ENCODE peak calls at places on chromosomes 1 and 21, in five cellular contexts. G is activated naive CD4-positive, alpha-beta T cell; X is spleen; D is HFFc6; Y is stomach. M is an unnamed sample.

GRCh38 chr1:90357980-90358379 is 359.1 kb downstream of the BARHL2 start:
- DNase-seq in Y (no peak), D (no peak), X (no peak), G (no peak), M (no peak)

GRCh38 chr1:241825581-241825980 is 22.4 kb upstream of the EXO1 start:
- DNase-seq in X (no peak), G (no peak), D (no peak), Y (no peak), M (no peak)

GRCh38 chr1:53075761-53076163 is 13.7 kb downstream of the PODN start:
- DNase-seq in X (peak; percentile 63), Y (no peak), G (no peak), D (no peak), M (no peak)

GRCh38 chr1:201553496-201554166 is 14.7 kb downstream of the NAV1 start:
- DNase-seq in G (no peak), X (no peak), Y (no peak), D (no peak), M (no peak)

GRCh38 chr1:12052008-12052573 is 11.0 kb upstream of the TNFRSF8 start:
- DNase-seq in Y (no peak), X (no peak), G (no peak), D (peak; percentile 81), M (no peak)

GRCh38 chr1:66480162-66480561 is 53.8 kb upstream of the SGIP1 start:
- DNase-seq in Y (no peak), X (no peak), G (no peak), D (no peak), M (no peak)

GRCh38 chr21:45054927-45055612 is 19.3 kb upstream of the ADARB1 start:
- DNase-seq in D (no peak), X (no peak), G (no peak), Y (no peak), M (no peak)

GRCh38 chr1:37667023-37667769 is 25.1 kb upstream of the CDCA8 start:
- DNase-seq in X (peak; percentile 64), G (no peak), D (no peak), Y (no peak), M (no peak)

GRCh38 chr1:33137800-33138199 is 44.0 kb downstream of the TRIM62 start:
- DNase-seq in D (no peak), X (no peak), G (no peak), Y (peak; percentile 32), M (no peak)

M was measured in prostate gland.